ENCODE peak calls at places on chromosomes 1 and 21, in six cellular contexts. B is GM12878, Q is GM12892, F is HepG2, Y is K562, U is H1. V is an unnamed sample.

GRCh38 chr1:40783001-40783905 is at the start of gene KCNQ4:
- DNase-seq in B (no peak), Q (no peak), F (no peak), Y (peak; percentile 90), U (peak; percentile 71), V (peak; percentile 50)

GRCh38 chr21:37503848-37504467 is 137.4 kb downstream of the DYRK1A start:
- DNase-seq in B (no peak), Q (no peak), F (peak; percentile 8), Y (no peak), U (no peak), V (no peak)

GRCh38 chr1:149915429-149916192 is 2.0 kb downstream of the SV2A start:
- DNase-seq in B (no peak), Q (no peak), F (no peak), Y (peak; percentile 44), U (no peak), V (no peak)

GRCh38 chr1:151897861-151898468 is 11.3 kb downstream of the THEM4 start:
- DNase-seq in B (no peak), Q (no peak), F (no peak), Y (no peak), U (no peak), V (no peak)

GRCh38 chr1:92244376-92244775 is 26.7 kb downstream of the C1orf146 start:
- DNase-seq in B (no peak), Q (no peak), F (no peak), Y (no peak), U (no peak), V (no peak)

GRCh38 chr21:41778974-41779600 is 12.2 kb upstream of the RIPK4 start:
- DNase-seq in B (no peak), Q (no peak), F (peak; percentile 62), Y (peak; percentile 46), U (no peak), V (no peak)

GRCh38 chr21:42202321-42202720 is 16.6 kb upstream of the ABCG1 start:
- DNase-seq in B (no peak), Q (no peak), F (no peak), Y (no peak), U (no peak), V (no peak)

GRCh38 chr1:82059931-82060330 is 259.2 kb downstream of the ADGRL2 start:
- DNase-seq in B (no peak), Q (no peak), F (no peak), Y (no peak), U (no peak), V (no peak)

GRCh38 chr1:46613661-46614603 is 2.7 kb downstream of the MOB3C start:
- DNase-seq in B (peak; percentile 42), Q (peak; percentile 34), F (no peak), Y (peak; percentile 43), U (peak; percentile 83), V (peak; percentile 61)

GRCh38 chr1:72649974-72650373 is 367.6 kb upstream of the NEGR1 start:
- DNase-seq in B (no peak), Q (no peak), F (no peak), Y (no peak), U (no peak), V (no peak)

GRCh38 chr1:167927075-167927754 is 9.3 kb upstream of the DCAF6 start:
- DNase-seq in B (no peak), Q (no peak), F (no peak), Y (no peak), U (no peak), V (no peak)

GRCh38 chr1:61674221-61674620 is 50.7 kb downstream of the TM2D1 start:
- DNase-seq in B (no peak), Q (no peak), F (no peak), Y (no peak), U (no peak), V (no peak)

GRCh38 chr1:241736387-241736786 is 84.3 kb downstream of the WDR64 start:
- DNase-seq in B (no peak), Q (no peak), F (no peak), Y (peak; percentile 29), U (no peak), V (no peak)

GRCh38 chr1:176056312-176056711 is 150.8 kb downstream of the COP1 start:
- DNase-seq in B (no peak), Q (no peak), F (peak; percentile 3), Y (no peak), U (no peak), V (no peak)

GRCh38 chr1:157994704-157995540 is 1.5 kb downstream of the KIRREL1 start:
- DNase-seq in B (no peak), Q (no peak), F (no peak), Y (no peak), U (no peak), V (no peak)

GRCh38 chr1:23394176-23394575 is 24.5 kb upstream of the ZNF436 start:
- DNase-seq in B (no peak), Q (no peak), F (no peak), Y (no peak), U (no peak), V (no peak)

GRCh38 chr1:20588634-20589225 is at the start of gene CDA:
- DNase-seq in B (no peak), Q (no peak), F (peak; percentile 20), Y (peak; percentile 49), U (no peak), V (no peak)

GRCh38 chr1:177569476-177569875 is 398.7 kb downstream of the BRINP2 start:
- DNase-seq in B (no peak), Q (no peak), F (no peak), Y (no peak), U (no peak), V (no peak)

GRCh38 chr1:39671793-39672550 is at the start of gene NT5C1A:
- DNase-seq in B (no peak), Q (peak; percentile 81), F (no peak), Y (peak; percentile 71), U (peak; percentile 70), V (peak; percentile 65)

GRCh38 chr1:39671433-39671792 is 494 bp downstream of the NT5C1A start:
- DNase-seq in B (no peak), Q (no peak), F (no peak), Y (peak; percentile 29), U (peak; percentile 65), V (no peak)

GRCh38 chr1:39670689-39671088 is 1.2 kb downstream of the NT5C1A start:
- DNase-seq in B (no peak), Q (no peak), F (no peak), Y (no peak), U (no peak), V (no peak)

GRCh38 chr1:39673215-39673614 is 1.3 kb upstream of the NT5C1A start:
- DNase-seq in B (no peak), Q (no peak), F (no peak), Y (no peak), U (no peak), V (no peak)

DNA sequence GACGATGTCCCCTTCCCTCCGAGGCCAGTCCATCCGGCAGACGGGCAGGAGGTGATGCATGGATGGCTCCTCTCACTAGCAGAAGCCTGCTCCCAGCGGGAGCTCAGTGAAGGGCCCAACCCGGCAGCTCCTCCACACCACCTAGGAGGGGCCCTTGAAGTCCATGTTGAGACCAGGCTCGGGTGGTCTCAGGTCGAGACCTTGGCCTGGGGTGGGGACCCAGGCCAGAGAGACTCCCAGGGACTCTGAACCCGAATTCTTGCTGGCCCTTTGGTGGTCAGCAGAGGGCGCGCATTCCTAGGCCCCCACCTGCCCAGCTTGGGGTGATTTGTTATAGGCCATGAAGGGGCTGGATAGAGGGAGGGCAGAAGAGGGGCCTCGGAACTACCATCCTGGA is 642 bp upstream of the NT5C1A start:
- DNase-seq in B (no peak), Q (no peak), F (no peak), Y (peak; percentile 81), U (peak; percentile 81), V (no peak)
- TF ChIP-seq TAF1 in B (no peak), Q (no peak), F (no peak), Y (no peak), U (no peak), V (no peak)

GRCh38 chr1:172774561-172774960 is 115.7 kb downstream of the FASLG start:
- DNase-seq in B (no peak), Q (no peak), F (no peak), Y (no peak), U (no peak), V (no peak)
- TF ChIP-seq POLR2A in B (no peak), Q (no peak), F (no peak), Y (no peak), U (no peak), V (no peak)

GRCh38 chr21:28587748-28588147 is 404.9 kb downstream of the LTN1 start:
- DNase-seq in B (no peak), Q (no peak), F (no peak), Y (no peak), U (no peak), V (no peak)

GRCh38 chr21:28588997-28589396 is 403.7 kb downstream of the LTN1 start:
- DNase-seq in B (no peak), Q (no peak), F (no peak), Y (no peak), U (no peak), V (no peak)

GRCh38 chr21:28590026-28590425 is 402.7 kb downstream of the LTN1 start:
- DNase-seq in B (no peak), Q (no peak), F (no peak), Y (no peak), U (no peak), V (no peak)

GRCh38 chr21:28590722-28591121 is 402.0 kb downstream of the LTN1 start:
- DNase-seq in B (no peak), Q (no peak), F (no peak), Y (no peak), U (no peak), V (no peak)

DNA sequence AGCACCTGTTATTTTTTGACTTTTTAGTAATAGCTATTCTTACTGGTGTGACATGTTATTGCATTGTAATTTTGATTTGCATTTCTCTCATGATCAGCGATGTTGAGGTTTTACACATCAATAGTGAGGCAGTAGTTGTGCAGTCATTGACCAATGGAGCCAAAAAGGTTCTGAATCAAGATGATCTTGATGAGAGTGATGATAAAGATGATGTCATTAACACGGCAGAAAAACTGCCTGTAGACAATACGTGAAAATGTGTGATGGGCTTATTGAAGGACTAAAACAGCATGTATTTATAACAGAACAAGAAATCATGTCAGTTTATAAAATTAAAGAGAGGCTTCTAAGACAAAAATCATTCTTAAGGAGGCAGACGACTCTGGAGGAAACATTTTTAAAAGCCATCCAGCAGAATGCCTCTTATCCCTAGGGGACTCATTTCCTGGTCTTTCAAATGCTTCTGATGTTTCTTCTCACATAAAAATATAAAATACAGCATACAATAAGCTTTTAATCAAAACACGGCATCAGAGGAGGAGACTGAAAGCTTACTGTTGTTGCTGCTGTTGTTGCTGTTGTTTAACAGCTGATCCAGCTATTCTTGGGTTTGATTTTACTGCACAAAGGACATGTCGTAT is 400.4 kb downstream of the LTN1 start:
- DNase-seq in B (no peak), Q (no peak), F (no peak), Y (no peak), U (no peak), V (no peak)
- TF ChIP-seq TAF1 in B (no peak), Q (no peak), F (no peak), Y (no peak), U (no peak), V (no peak)

DNA sequence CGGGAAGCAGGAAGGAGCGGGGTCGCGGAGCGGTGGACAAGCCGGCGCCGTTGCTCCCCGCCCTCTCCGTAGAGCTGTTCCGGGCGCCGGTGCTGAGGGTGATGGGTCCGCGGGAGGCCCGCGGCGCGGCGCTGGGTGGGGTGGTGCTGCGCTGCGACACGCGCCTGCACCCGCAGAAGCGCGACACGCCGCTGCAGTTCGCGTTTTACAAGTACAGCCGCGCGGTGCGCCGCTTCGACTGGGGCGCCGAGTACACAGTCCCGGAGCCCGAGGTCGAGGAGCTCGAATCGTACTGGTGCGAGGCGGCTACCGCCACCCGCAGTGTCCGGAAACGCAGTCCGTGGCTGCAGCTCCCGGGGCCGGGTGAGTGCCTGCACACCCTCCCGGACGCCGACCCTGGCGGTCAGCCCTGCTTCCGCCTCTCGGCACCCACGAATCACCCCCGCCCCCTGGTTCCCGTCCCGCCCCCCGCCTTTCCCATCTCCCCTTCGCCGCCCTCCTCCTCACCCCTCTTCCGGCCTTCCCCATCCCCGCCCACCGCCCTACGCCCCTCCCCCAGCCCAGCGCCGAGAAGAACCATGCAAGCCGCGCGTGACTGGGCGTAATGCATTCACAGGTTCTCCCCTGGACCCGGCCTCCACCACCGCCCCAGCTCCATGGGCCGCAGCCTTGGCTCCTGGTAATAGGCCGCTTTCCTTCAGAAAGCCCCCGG is 5.4 kb downstream of the FCRLB start:
- DNase-seq in B (no peak), Q (peak; percentile 70), F (peak; percentile 55), Y (peak; percentile 97), U (peak; percentile 85), V (peak; percentile 71)
- TF ChIP-seq POLR2A in B (peak; percentile 94), Q (peak; percentile 95), F (peak; percentile 59), Y (peak; percentile 95), U (peak; percentile 58), V (peak; percentile 89)